ENCODE peak calls at places on chromosome 9, in nine cellular contexts. K, O, F, R, Y, N, C, Z and W are unnamed samples.

GRCh38 chr9:129352157-129352870 is 174.3 kb upstream of the IER5L start:
- DNase-seq in K (peak), O (no peak), F (no peak), R (no peak), Y (no peak), N (peak), C (no peak), Z (no peak), W (no peak)

GRCh38 chr9:28547469-28547981 is 974.2 kb upstream of the C9orf72 start:
- DNase-seq in K (no peak), O (no peak), F (no peak), R (no peak), Y (peak), N (no peak), C (no peak), Z (no peak), W (no peak)

GRCh38 chr9:135282001-135282731 is 194.7 kb downstream of the OLFM1 start:
- DNase-seq in K (peak), O (peak), F (peak), R (peak), Y (peak), N (peak), C (peak), Z (no peak), W (no peak)

GRCh38 chr9:87375397-87376073 is 122.1 kb upstream of the DAPK1 start:
- DNase-seq in K (no peak), O (no peak), F (peak), R (no peak), Y (peak), N (no peak), C (no peak), Z (no peak), W (no peak)

GRCh38 chr9:134723491-134723890 is 81.9 kb downstream of the COL5A1 start:
- DNase-seq in K (no peak), O (no peak), F (no peak), R (no peak), Y (no peak), N (peak), C (no peak), Z (no peak), W (no peak)

GRCh38 chr9:68704804-68705635 is at the start of gene PIP5K1B:
- DNase-seq in K (no peak), O (peak), F (peak), R (peak), Y (peak), N (peak), C (peak), Z (no peak), W (no peak)

GRCh38 chr9:95096381-95096780 is 221.1 kb downstream of the FANCC start:
- DNase-seq in K (no peak), O (no peak), F (no peak), R (no peak), Y (no peak), N (no peak), C (peak), Z (no peak), W (no peak)

GRCh38 chr9:117156771-117157535 is 257.9 kb downstream of the ASTN2 start:
- DNase-seq in K (no peak), O (no peak), F (no peak), R (no peak), Y (no peak), N (no peak), C (no peak), Z (no peak), W (no peak)

GRCh38 chr9:112379177-112380101 is 469 bp upstream of the HSDL2 start:
- DNase-seq in K (peak), O (peak), F (peak), R (peak), Y (peak), N (peak), C (peak), Z (peak), W (peak)

GRCh38 chr9:35716236-35716635 is 15.8 kb downstream of the TLN1 start:
- DNase-seq in K (no peak), O (no peak), F (no peak), R (no peak), Y (no peak), N (no peak), C (no peak), Z (no peak), W (no peak)

GRCh38 chr9:105500108-105500766 is 52.4 kb downstream of the FSD1L start:
- DNase-seq in K (no peak), O (no peak), F (peak), R (no peak), Y (peak), N (no peak), C (no peak), Z (no peak), W (no peak)

GRCh38 chr9:135135927-135136311 is 48.5 kb downstream of the OLFM1 start:
- DNase-seq in K (no peak), O (no peak), F (no peak), R (no peak), Y (no peak), N (no peak), C (no peak), Z (no peak), W (no peak)

GRCh38 chr9:129995409-129996160 is 47.4 kb downstream of the FNBP1 start:
- DNase-seq in K (no peak), O (peak), F (peak), R (no peak), Y (peak), N (no peak), C (no peak), Z (no peak), W (no peak)

GRCh38 chr9:134067904-134068741 is at the start of gene BRD3:
- DNase-seq in K (peak), O (peak), F (peak), R (peak), Y (peak), N (peak), C (peak), Z (peak), W (peak)

GRCh38 chr9:88829276-88829675 is 162.0 kb upstream of the S1PR3 start:
- DNase-seq in K (no peak), O (no peak), F (no peak), R (no peak), Y (no peak), N (no peak), C (no peak), Z (no peak), W (no peak)

GRCh38 chr9:27460225-27461023 is 63.7 kb upstream of the IFNK start:
- DNase-seq in K (no peak), O (no peak), F (peak), R (no peak), Y (peak), N (no peak), C (no peak), Z (no peak), W (no peak)

GRCh38 chr9:93263334-93264229 is 79.6 kb downstream of the WNK2 start:
- DNase-seq in K (no peak), O (no peak), F (no peak), R (no peak), Y (no peak), N (no peak), C (peak), Z (no peak), W (no peak)

GRCh38 chr9:42386477-42386876 is 203.0 kb downstream of the SPATA31A6 start:
- DNase-seq in K (no peak), O (no peak), F (no peak), R (no peak), Y (no peak), N (no peak), C (no peak), Z (no peak), W (no peak)

GRCh38 chr9:134163374-134164196 is 779 bp downstream of the RNU6ATAC start:
- DNase-seq in K (peak), O (peak), F (peak), R (peak), Y (no peak), N (peak), C (peak), Z (peak), W (no peak)

GRCh38 chr9:80615964-80616363 is 1044.2 kb downstream of the TLE4 start:
- DNase-seq in K (no peak), O (peak), F (no peak), R (no peak), Y (no peak), N (no peak), C (no peak), Z (no peak), W (no peak)

GRCh38 chr9:123225374-123225813 is 43.0 kb downstream of the STRBP start:
- DNase-seq in K (no peak), O (peak), F (peak), R (no peak), Y (peak), N (no peak), C (no peak), Z (no peak), W (no peak)

GRCh38 chr9:81562221-81563019 is 126.9 kb downstream of the TLE1 start:
- DNase-seq in K (no peak), O (peak), F (peak), R (no peak), Y (peak), N (peak), C (no peak), Z (peak), W (no peak)

GRCh38 chr9:93134018-93134739 is at the start of gene NINJ1:
- DNase-seq in K (peak), O (peak), F (peak), R (peak), Y (peak), N (peak), C (peak), Z (peak), W (peak)

GRCh38 chr9:72041369-72041768 is 19.0 kb downstream of the C9orf57 start:
- DNase-seq in K (no peak), O (no peak), F (no peak), R (no peak), Y (no peak), N (no peak), C (no peak), Z (no peak), W (no peak)

GRCh38 chr9:118170032-118170955 is 466.1 kb downstream of the TLR4 start:
- DNase-seq in K (no peak), O (peak), F (peak), R (no peak), Y (peak), N (no peak), C (no peak), Z (no peak), W (no peak)

GRCh38 chr9:108184941-108185340 is 670.8 kb downstream of the ACTL7B start:
- DNase-seq in K (no peak), O (peak), F (peak), R (no peak), Y (peak), N (no peak), C (no peak), Z (no peak), W (no peak)

GRCh38 chr9:69758001-69758730 is 1.6 kb downstream of the PTAR1 start:
- DNase-seq in K (no peak), O (no peak), F (peak), R (no peak), Y (no peak), N (no peak), C (no peak), Z (no peak), W (no peak)

GRCh38 chr9:110088099-110088498 is 119.9 kb downstream of the C9orf152 start:
- DNase-seq in K (no peak), O (no peak), F (peak), R (no peak), Y (no peak), N (no peak), C (no peak), Z (no peak), W (no peak)

GRCh38 chr9:86795861-86796497 is 151.3 kb downstream of the GAS1 start:
- DNase-seq in K (peak), O (peak), F (peak), R (no peak), Y (no peak), N (no peak), C (no peak), Z (peak), W (no peak)

GRCh38 chr9:71446499-71447411 is 321.6 kb downstream of the CEMIP2 start:
- DNase-seq in K (no peak), O (peak), F (peak), R (peak), Y (peak), N (peak), C (peak), Z (no peak), W (no peak)

GRCh38 chr9:4114569-4115505 is 185.0 kb downstream of the GLIS3 start:
- DNase-seq in K (no peak), O (no peak), F (peak), R (no peak), Y (no peak), N (no peak), C (no peak), Z (no peak), W (no peak)

GRCh38 chr9:87656485-87656884 is 69.4 kb upstream of the CTSL start:
- DNase-seq in K (no peak), O (peak), F (peak), R (no peak), Y (peak), N (no peak), C (no peak), Z (no peak), W (no peak)

GRCh38 chr9:128078504-128079434 is 10.7 kb downstream of the SLC25A25 start:
- DNase-seq in K (no peak), O (no peak), F (peak), R (no peak), Y (peak), N (no peak), C (no peak), Z (no peak), W (no peak)

GRCh38 chr9:16308645-16309044 is 561.8 kb downstream of the BNC2 start:
- DNase-seq in K (no peak), O (no peak), F (no peak), R (no peak), Y (no peak), N (no peak), C (no peak), Z (peak), W (no peak)

DNA sequence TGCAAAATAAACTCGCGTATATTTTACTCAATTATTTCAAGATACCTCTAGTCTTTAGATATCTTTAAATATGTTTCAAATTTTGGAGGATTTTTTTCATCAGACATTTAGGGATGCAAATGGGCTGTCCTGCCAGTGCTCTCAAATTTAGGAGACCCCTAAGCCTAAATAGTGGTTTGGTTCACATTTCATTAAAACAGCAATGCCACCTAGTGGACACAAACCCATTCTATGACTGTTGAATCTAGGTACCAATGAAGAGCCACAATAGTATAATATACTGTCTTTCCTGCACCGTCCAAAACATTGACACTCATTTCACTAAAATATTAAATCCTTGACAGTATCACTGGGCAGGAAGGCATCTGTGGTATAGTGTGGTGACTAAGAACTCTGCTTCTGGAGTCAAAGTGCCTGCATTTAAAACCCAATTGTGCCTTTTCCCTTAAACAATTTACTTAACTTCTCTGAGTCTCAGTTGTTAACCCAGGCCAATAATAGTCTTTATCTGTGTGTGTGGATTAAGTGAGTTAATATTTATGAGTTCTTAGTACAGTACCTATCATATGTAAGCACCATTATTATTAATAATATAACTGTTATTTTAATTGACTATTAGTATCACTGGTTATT is 148.0 kb downstream of the RORB start:
- DNase-seq in K (no peak), O (no peak), F (peak), R (no peak), Y (peak), N (no peak), C (no peak), Z (no peak), W (no peak)
- TF ChIP-seq CTCF in K (no peak), O (peak), F (peak), R (peak), Y (peak), N (peak), C (peak), Z (no peak), W (peak)

GRCh38 chr9:90057361-90057760 is 452.5 kb downstream of the GADD45G start:
- DNase-seq in K (no peak), O (no peak), F (no peak), R (no peak), Y (no peak), N (no peak), C (no peak), Z (no peak), W (no peak)
- TF ChIP-seq CTCF in K (no peak), O (no peak), F (no peak), R (no peak), Y (no peak), N (no peak), C (no peak), Z (no peak), W (no peak)

DNA sequence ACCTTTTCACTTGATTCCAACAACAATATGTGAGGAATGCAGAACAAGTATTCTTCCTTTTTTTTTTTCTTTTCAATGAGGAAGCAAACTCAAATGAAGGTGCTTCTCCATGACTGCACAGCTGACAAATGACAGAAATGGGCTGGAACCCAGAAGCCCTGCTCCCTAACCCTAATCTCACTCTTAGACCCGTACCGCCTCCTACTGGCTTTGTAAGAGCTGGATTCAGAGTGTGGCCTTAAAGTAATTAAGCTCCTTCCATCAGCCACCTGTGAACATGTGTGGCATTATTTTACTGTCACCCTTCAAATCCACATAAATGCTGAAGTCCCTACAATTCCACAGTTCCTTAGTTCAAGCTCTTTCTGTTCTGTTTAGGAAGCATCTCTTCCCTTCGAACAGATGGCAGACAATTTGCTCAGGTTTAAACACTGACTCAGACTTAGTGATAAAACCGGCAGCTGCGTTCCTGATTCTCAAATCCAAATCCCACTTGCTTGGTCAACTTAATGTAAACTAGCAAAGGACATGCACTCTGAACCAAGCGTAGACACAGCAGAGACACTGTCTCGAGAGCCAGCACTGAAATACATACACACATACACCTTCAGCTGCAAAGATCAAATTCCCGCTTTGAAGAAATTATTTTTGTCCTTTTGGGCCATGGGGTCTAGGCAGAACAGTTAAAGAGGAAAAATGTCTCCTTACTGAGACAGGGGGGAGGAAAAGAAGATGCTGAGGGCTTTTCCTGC is 316.7 kb upstream of the TLE4 start:
- DNase-seq in K (no peak), O (no peak), F (peak), R (no peak), Y (peak), N (no peak), C (no peak), Z (no peak), W (no peak)
- TF ChIP-seq CTCF in K (no peak), O (peak), F (peak), R (no peak), Y (peak), N (no peak), C (no peak), Z (no peak), W (peak)

GRCh38 chr9:77750284-77750683 is 102.2 kb upstream of the GNA14 start:
- DNase-seq in K (no peak), O (no peak), F (peak), R (no peak), Y (no peak), N (no peak), C (no peak), Z (no peak), W (no peak)
- TF ChIP-seq CTCF in K (no peak), O (no peak), F (no peak), R (no peak), Y (no peak), N (no peak), C (no peak), Z (no peak), W (no peak)

DNA sequence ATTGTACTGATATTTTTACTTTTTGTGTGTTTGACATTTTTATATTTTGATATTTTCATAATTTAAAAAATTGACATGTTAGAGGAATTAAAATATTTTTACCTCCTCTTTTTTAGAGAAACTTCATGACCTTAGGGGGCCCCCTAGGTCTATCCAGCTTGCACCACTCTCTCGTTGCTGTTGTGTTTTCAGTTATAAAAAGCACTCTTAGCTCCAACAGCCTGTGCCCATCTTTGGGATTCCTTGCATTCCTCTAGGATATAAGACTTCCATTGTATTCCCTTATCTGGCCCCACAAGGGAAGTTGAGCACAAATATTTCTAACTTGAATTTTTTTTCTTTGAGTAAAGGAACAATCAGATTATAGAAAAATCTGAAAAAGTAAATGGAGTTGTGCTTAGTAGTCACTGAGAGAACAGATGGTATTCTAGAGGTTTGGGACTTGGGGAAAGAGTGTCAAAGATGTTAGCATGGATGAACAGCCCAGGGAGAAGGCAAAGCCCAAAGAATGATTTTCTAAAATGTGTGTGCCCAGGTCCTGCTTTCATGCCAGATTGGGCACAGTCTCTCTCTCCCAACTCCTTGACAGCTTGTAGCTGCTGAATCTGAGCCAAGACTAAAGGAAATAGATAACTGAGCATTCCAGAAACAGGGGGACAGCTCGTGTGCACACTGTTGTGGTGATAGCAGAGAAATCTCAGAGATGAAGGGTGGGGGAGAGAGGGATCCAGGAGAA is 245.5 kb downstream of the SH3GL2 start:
- DNase-seq in K (no peak), O (no peak), F (peak), R (no peak), Y (no peak), N (no peak), C (no peak), Z (no peak), W (no peak)
- TF ChIP-seq CTCF in K (no peak), O (no peak), F (no peak), R (no peak), Y (no peak), N (no peak), C (no peak), Z (no peak), W (peak)

DNA sequence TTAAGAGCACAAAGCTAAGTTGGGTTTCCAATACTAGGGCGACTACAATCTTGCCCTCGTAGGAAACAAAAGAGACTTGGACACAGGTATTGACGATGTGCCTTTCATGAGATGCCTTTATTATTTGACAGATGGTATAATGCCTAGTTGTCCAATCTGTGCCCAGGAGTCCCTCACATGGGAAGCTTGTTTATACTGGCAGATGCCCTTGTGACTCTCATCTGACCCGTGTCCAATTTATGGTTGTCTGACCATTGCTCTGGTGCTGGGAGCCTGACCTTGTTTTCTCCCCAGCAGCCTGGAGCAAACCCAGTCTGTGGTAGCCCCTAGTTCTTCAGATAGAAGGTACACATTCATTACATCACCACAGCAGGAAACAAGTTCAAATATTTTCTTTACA is 511.7 kb downstream of the AGTPBP1 start:
- DNase-seq in K (no peak), O (no peak), F (no peak), R (no peak), Y (no peak), N (no peak), C (no peak), Z (no peak), W (no peak)
- TF ChIP-seq CTCF in K (no peak), O (no peak), F (no peak), R (no peak), Y (no peak), N (no peak), C (no peak), Z (no peak), W (no peak)